ENCODE peak calls at places on chromosomes 12 and 14, in ten cellular contexts. P is Calu3, Z is chondrocyte, E is lung, C is lower leg skin, O is AG10803, V is omental fat pad, M is IMR-90, G is psoas muscle, L is left lung. I is an unnamed sample.

GRCh38 chr12:46933947-46934346 is 108.2 kb upstream of the SLC38A4 start:
- DNase-seq in C (no peak), V (no peak), G (no peak), E (no peak), Z (no peak), O (peak), M (peak), L (no peak), P (peak), I (no peak)

GRCh38 chr14:98208943-98209342 is 1063.1 kb downstream of the BCL11B start:
- DNase-seq in G (no peak), L (no peak), M (no peak), O (no peak), P (no peak), Z (no peak), V (no peak), E (no peak), C (no peak), I (no peak)

GRCh38 chr12:131147894-131148293 is 194.2 kb downstream of the ADGRD1 start:
- DNase-seq in E (no peak), C (no peak), M (no peak), L (no peak), G (no peak), O (no peak), P (no peak), V (no peak), Z (no peak), I (no peak)

GRCh38 chr14:39102265-39102968 is 618 bp downstream of the SEC23A start:
- DNase-seq in G (no peak), P (no peak), M (peak), E (no peak), L (no peak), V (no peak), Z (peak), O (no peak), C (no peak), I (peak)

GRCh38 chr14:104290058-104290667 is 151.8 kb downstream of the KIF26A start:
- DNase-seq in M (no peak), L (peak), E (no peak), O (no peak), C (no peak), G (no peak), P (no peak), Z (peak), V (no peak), I (no peak)

GRCh38 chr12:19575307-19576243 is 136.3 kb downstream of the AEBP2 start:
- DNase-seq in V (no peak), M (peak), G (peak), L (peak), C (peak), P (peak), O (peak), E (peak), Z (no peak), I (no peak)

GRCh38 chr12:106672308-106673085 is 89.7 kb downstream of the RFX4 start:
- DNase-seq in C (no peak), O (no peak), E (no peak), P (no peak), Z (no peak), G (no peak), V (no peak), L (no peak), M (no peak), I (no peak)

GRCh38 chr14:34081126-34081575 is 130.3 kb upstream of the EGLN3 start:
- DNase-seq in O (peak), G (no peak), P (no peak), C (no peak), Z (no peak), M (no peak), E (no peak), L (no peak), V (no peak), I (no peak)

GRCh38 chr14:62084020-62084419 is 321.8 kb downstream of the SNAPC1 start:
- DNase-seq in M (no peak), G (no peak), E (no peak), L (no peak), O (no peak), Z (no peak), V (no peak), C (no peak), P (no peak), I (no peak)

GRCh38 chr12:109744991-109745942 is 31.6 kb downstream of the FAM222A start:
- DNase-seq in L (peak), M (peak), O (no peak), C (no peak), G (no peak), Z (peak), P (peak), V (no peak), E (no peak), I (no peak)

GRCh38 chr12:12474931-12475485 is 87.7 kb downstream of the DUSP16 start:
- DNase-seq in Z (no peak), L (no peak), G (no peak), M (peak), E (no peak), P (no peak), V (no peak), O (no peak), C (no peak), I (peak)

GRCh38 chr14:81221579-81222102 is 882 bp upstream of the GTF2A1 start:
- DNase-seq in M (peak), O (no peak), Z (no peak), E (no peak), V (no peak), L (no peak), P (no peak), G (no peak), C (no peak), I (no peak)

GRCh38 chr14:69299286-69300035 is 39.5 kb downstream of the GALNT16 start:
- DNase-seq in V (no peak), O (no peak), P (peak), Z (peak), E (no peak), M (no peak), C (no peak), L (no peak), G (no peak), I (peak)
- TF ChIP-seq CTCF in V (no peak), O (peak), P (no peak), Z (peak), E (no peak), M (peak), C (no peak), L (no peak), G (no peak), I (no peak)

GRCh38 chr14:75591987-75592575 is 13.7 kb downstream of the FLVCR2 start:
- DNase-seq in M (no peak), O (no peak), Z (no peak), L (no peak), E (no peak), P (no peak), C (no peak), G (no peak), V (no peak), I (no peak)

GRCh38 chr14:75587388-75587787 is 9.0 kb downstream of the FLVCR2 start:
- DNase-seq in O (no peak), G (no peak), C (no peak), Z (no peak), P (no peak), V (no peak), E (no peak), M (no peak), L (no peak), I (no peak)

GRCh38 chr14:75595211-75595610 is 16.8 kb downstream of the FLVCR2 start:
- DNase-seq in V (no peak), O (no peak), P (no peak), L (no peak), E (no peak), M (peak), G (no peak), C (no peak), Z (no peak), I (no peak)

GRCh38 chr14:75589896-75590295 is 11.5 kb downstream of the FLVCR2 start:
- DNase-seq in L (no peak), C (no peak), E (no peak), O (no peak), Z (no peak), G (no peak), M (no peak), P (no peak), V (no peak), I (no peak)

DNA sequence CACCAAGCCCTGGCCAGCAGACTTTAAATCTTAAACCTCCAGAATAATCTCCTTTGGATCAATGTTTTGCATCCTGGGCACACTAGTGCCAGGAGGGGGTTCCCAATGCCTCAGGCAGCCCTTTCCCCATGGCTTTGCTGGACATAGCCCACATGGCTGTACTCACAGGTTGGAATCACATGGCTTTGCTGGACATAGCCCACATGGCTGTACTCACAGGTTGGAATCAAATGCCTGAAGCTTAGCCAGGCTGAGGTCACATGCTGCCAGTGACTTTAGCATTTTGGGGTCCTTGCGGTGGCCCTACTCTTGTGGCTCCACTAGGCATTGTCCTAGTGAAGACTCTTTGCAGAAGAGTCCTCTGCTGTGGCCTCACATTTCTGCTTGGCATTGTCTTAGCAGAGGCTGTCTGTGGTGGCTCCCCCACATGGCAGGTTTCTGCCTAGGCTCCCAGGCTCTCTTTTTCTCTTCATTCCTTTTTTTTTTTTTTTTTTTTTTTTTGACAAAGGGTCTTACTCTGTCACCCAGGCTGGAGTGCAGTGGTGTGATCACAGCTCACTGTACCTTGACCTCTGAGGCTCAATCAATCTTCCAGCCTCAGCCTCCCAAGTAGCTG is 13.0 kb downstream of the FLVCR2 start:
- DNase-seq in C (no peak), Z (no peak), V (no peak), P (no peak), L (no peak), E (no peak), M (no peak), G (no peak), O (no peak), I (no peak)
- TF ChIP-seq CTCF in C (no peak), Z (peak), V (no peak), P (no peak), L (no peak), E (no peak), M (no peak), G (no peak), O (no peak), I (no peak)

DNA sequence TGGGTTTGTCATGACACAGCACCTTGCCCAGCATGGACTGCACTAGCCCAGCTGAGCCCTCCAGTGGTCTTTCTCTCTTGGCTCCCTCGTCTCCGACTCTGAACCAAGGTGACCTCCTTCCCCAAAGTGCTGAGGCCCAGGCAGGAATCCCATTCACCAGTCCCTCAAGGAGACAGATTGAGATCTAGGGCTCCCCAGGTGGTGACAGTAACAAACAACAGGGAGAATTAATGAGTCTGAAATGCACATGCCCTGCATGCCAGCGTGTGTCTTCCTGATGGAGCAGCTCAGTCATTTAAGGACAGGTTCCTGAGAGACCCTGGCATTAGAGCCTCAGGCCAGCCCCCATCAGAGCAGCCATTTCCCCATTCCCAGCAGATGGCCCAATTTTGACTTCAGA is 51.4 kb upstream of the OAS1 start:
- DNase-seq in L (no peak), C (no peak), O (no peak), P (peak), G (no peak), Z (no peak), M (no peak), V (no peak), E (no peak), I (no peak)
- TF ChIP-seq CTCF in L (no peak), C (no peak), O (peak), P (no peak), G (no peak), Z (peak), M (no peak), V (no peak), E (no peak), I (no peak)

GRCh38 chr12:9334026-9334692 is 126.0 kb upstream of the PZP start:
- DNase-seq in M (peak), G (no peak), E (no peak), P (no peak), O (peak), V (no peak), C (no peak), L (no peak), Z (no peak), I (no peak)
- TF ChIP-seq CTCF in M (no peak), G (no peak), E (no peak), P (no peak), O (no peak), V (no peak), C (no peak), L (no peak), Z (no peak), I (no peak)

DNA sequence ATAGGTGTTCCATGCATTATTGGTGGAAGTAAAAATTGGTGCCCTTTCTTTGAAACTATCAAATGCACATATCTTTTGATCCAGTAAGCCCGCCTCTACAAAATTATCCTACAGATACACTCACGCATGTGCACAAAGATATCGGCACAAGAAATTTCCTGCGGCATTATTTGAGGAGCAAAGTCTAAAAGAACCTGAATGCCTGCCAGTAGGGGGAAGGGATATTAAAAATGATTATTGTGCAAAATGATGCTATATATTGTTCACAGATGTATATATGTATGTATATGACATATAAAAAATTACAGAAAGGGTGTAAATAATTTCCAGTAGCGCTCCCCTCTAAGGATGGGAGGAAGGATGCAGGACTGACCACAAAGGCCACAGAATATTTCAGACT is 24.7 kb upstream of the ADIPOR2 start:
- DNase-seq in O (no peak), C (no peak), V (no peak), M (no peak), E (no peak), Z (no peak), L (no peak), G (no peak), P (no peak), I (no peak)
- TF ChIP-seq CTCF in O (no peak), C (no peak), V (no peak), M (no peak), E (no peak), Z (no peak), L (no peak), G (no peak), P (no peak), I (no peak)

DNA sequence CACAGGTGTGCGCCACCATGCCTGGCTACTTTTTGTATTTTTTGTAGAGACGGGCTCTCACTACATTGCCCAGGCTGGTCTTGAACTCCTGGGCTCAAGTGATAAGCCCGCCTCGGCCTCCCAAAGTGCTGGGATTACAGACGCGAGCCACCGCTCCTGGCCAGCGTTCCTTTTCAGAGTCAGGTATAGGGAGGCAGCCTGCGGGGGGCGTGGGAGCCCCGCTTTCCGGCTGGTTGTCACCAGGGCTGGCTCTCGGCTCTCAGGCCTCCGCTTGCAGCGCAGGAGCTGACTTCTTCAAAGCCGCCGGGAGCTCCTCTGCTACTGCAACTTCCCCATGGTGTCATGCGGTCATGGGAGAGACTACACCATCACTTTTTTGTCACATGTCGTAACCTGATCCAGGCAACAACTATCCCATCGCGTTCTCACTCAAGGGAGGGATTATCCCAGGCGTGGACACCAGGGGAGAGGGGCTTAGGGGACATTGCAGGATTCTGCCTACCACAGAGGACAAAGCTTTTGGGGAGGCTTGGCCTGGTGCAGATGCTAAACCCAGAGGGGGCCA is 129.4 kb downstream of the SCARB1 start:
- DNase-seq in G (no peak), Z (no peak), O (no peak), M (peak), P (no peak), E (peak), L (peak), C (peak), V (no peak), I (no peak)
- TF ChIP-seq CTCF in G (no peak), Z (peak), O (no peak), M (no peak), P (no peak), E (no peak), L (no peak), C (no peak), V (no peak), I (no peak)

DNA sequence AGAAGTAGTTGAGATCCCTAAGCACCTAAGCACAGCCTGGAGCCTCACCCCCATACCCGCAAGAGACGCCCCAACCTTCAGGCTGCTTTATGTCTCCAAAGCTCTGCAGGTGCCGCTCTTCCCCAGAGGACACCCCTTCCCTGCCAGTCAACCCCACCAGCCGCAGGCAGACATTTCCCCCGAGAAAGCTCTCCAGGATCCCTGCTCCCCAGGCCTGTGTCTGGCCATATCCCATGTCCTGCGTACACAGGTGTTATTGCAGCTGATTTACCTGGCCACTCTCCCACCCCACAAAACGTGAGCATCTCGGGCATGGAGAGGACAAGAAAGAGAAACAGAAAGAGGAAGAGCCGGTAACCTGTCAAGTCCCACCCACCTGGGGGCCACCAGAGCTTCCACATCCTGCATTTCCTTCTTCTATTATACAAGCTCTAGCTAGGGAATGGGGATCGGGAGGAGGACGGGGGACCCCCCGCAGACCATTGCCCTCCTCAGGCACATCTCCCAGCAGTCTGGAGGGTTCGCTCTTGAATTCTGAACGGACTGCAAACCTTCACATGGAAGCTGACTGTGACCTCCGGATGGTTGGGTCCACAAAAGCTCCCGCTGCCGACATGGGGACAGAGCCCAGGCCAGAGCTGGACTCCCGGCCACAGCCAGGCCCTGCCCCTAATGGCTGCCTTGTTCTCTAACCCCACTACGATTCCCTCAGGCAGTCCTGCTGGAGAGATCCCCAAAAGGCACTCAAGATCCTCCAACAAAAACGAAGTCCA is 17.6 kb downstream of the CCDC88C start:
- DNase-seq in C (no peak), L (no peak), G (no peak), Z (no peak), V (no peak), O (no peak), P (no peak), M (no peak), E (no peak), I (peak)
- TF ChIP-seq CTCF in C (no peak), L (no peak), G (no peak), Z (no peak), V (no peak), O (no peak), P (no peak), M (no peak), E (no peak), I (no peak)

I was measured in activated CD8-positive, alpha-beta T cell treated with anti-CD3 and anti-CD28 coated beads for 36 hours.